ENCODE peak calls at places on chromosomes 11 and 22, in eight cellular contexts. Q is OCI-LY7, X is foreskin fibroblast, I is occipital lobe, Y is bronchial epithelial cell, S is left ventricle myocardium inferior, M is left colon, E is cardiac fibroblast. N is an unnamed sample.

GRCh38 chr11:69788956-69789355 is 13.8 kb upstream of the FGF4 start:
- DNase-seq in E (no peak), Y (no peak), I (no peak), Q (no peak), S (no peak), M (no peak), X (no peak), N (no peak)

GRCh38 chr11:2791139-2791520 is 91.3 kb upstream of the KCNQ1OT1 start:
- DNase-seq in Y (no peak), Q (no peak), I (no peak), E (no peak), M (peak; percentile 21), X (no peak), S (peak; percentile 15), N (no peak)

GRCh38 chr22:48428556-48429371 is 1398.9 kb downstream of the BRD1 start:
- DNase-seq in M (no peak), S (no peak), Q (no peak), Y (no peak), X (no peak), I (no peak), E (peak; percentile 0), N (no peak)

GRCh38 chr11:62958547-62959071 is 26.2 kb downstream of the SLC22A6 start:
- DNase-seq in Q (no peak), E (peak; percentile 17), S (peak; percentile 41), X (peak; percentile 2), I (no peak), Y (peak; percentile 4), M (peak; percentile 49), N (no peak)

GRCh38 chr11:48210052-48210451 is 6.6 kb upstream of the OR4B1 start:
- DNase-seq in I (no peak), E (peak; percentile 36), Y (no peak), S (no peak), X (no peak), M (no peak), Q (no peak), N (no peak)

GRCh38 chr11:119584193-119585037 is 144.6 kb downstream of the NECTIN1 start:
- DNase-seq in Q (no peak), S (no peak), X (peak; percentile 13), I (peak; percentile 62), M (no peak), E (peak; percentile 48), Y (peak; percentile 51), N (peak; percentile 49)

GRCh38 chr11:97007283-97007682 is 617.5 kb downstream of the JRKL start:
- DNase-seq in S (no peak), X (no peak), E (no peak), Y (no peak), M (no peak), I (no peak), Q (no peak), N (no peak)

GRCh38 chr11:57180141-57180561 is 1.6 kb upstream of the LRRC55 start:
- DNase-seq in X (no peak), S (no peak), Y (no peak), I (no peak), M (no peak), E (no peak), Q (no peak), N (peak; percentile 17)

GRCh38 chr11:62600367-62601113 is 1.1 kb downstream of the MTA2 start:
- DNase-seq in E (no peak), I (no peak), M (no peak), Y (peak; percentile 31), S (no peak), Q (peak; percentile 49), X (no peak), N (peak; percentile 32)

GRCh38 chr11:93169950-93170561 is 27.7 kb downstream of the SLC36A4 start:
- DNase-seq in Y (peak; percentile 47), Q (peak; percentile 32), X (peak; percentile 7), M (no peak), S (no peak), I (no peak), E (peak; percentile 64), N (no peak)

N was measured in testis.